ENCODE peak calls at places on chromosomes 16 and 17, in eight cellular contexts. B is stimulated activated CD4-positive, alpha-beta T cell treated with anti-CD3 and anti-CD28 coated beads, Interleukin-12 subunit alpha, Interleukin-12 subunit beta, amount 100 ng/mL, for 4 hours; O is stomach; N is activated T-cell treated with anti-CD3 and anti-CD28 coated beads, Interleukin-2, amount 50 U/mL, for 72 hours; Y is activated CD8-positive, alpha-beta memory T cell treated with anti-CD3 and anti-CD28 coated beads, Interleukin-2, amount 10 ng/mL, durations not matched to agents 7 days and 5 days; U is GM12892; Q is ELR; J is HAP-1. H is an unnamed sample.

GRCh38 chr17:62781356-62781755 is 26.8 kb downstream of the MARCHF10 start:
- DNase-seq in B (no peak), O (no peak), N (no peak), Y (no peak), U (no peak), Q (no peak), J (no peak), H (no peak)

GRCh38 chr17:31425646-31426045 is 34.2 kb downstream of the RAB11FIP4 start:
- DNase-seq in B (no peak), O (no peak), N (no peak), Y (peak), U (no peak), Q (no peak), J (no peak), H (no peak)

GRCh38 chr17:60421273-60422161 is 772 bp upstream of the CHCT1 start:
- DNase-seq in B (peak), O (peak), N (peak), Y (peak), U (peak), Q (peak), J (peak), H (peak)

GRCh38 chr16:57091200-57091989 is 988 bp upstream of the CPNE2 start:
- DNase-seq in B (no peak), O (peak), N (no peak), Y (no peak), U (no peak), Q (peak), J (no peak), H (peak)

GRCh38 chr17:522912-523311 is 170.3 kb upstream of the RPH3AL start:
- DNase-seq in B (no peak), O (no peak), N (no peak), Y (no peak), U (no peak), Q (no peak), J (no peak), H (no peak)

GRCh38 chr17:32588982-32589381 is 102.2 kb downstream of the CDK5R1 start:
- DNase-seq in B (no peak), O (no peak), N (no peak), Y (no peak), U (no peak), Q (peak), J (no peak), H (no peak)

GRCh38 chr17:37813753-37814152 is 68.9 kb upstream of the HNF1B start:
- DNase-seq in B (no peak), O (no peak), N (no peak), Y (no peak), U (no peak), Q (peak), J (no peak), H (no peak)

GRCh38 chr16:35180970-35181369 is 1721.6 kb downstream of the TP53TG3F start:
- DNase-seq in B (no peak), O (no peak), N (no peak), Y (no peak), U (no peak), Q (no peak), J (no peak), H (no peak)

GRCh38 chr17:76039121-76039520 is 12.0 kb upstream of the EVPL start:
- DNase-seq in B (no peak), O (no peak), N (no peak), Y (no peak), U (no peak), Q (no peak), J (no peak), H (no peak)

GRCh38 chr17:83080641-83081560 is 1.5 kb downstream of the METRNL start:
- DNase-seq in B (peak), O (peak), N (peak), Y (peak), U (peak), Q (peak), J (no peak), H (peak)

GRCh38 chr17:15910791-15911190 is 34.1 kb upstream of the ADORA2B start:
- DNase-seq in B (no peak), O (no peak), N (no peak), Y (peak), U (no peak), Q (no peak), J (no peak), H (no peak)

GRCh38 chr16:86662195-86662594 is 83.8 kb downstream of the FOXL1 start:
- DNase-seq in B (no peak), O (no peak), N (no peak), Y (no peak), U (no peak), Q (no peak), J (no peak), H (no peak)

GRCh38 chr17:40310882-40311391 is 2.0 kb downstream of the RARA start:
- DNase-seq in B (no peak), O (no peak), N (no peak), Y (no peak), U (no peak), Q (no peak), J (no peak), H (no peak)

GRCh38 chr17:76407509-76407908 is 23.1 kb downstream of the SPHK1 start:
- DNase-seq in B (no peak), O (no peak), N (no peak), Y (no peak), U (no peak), Q (no peak), J (no peak), H (no peak)

GRCh38 chr16:83002351-83003334 is 375.9 kb downstream of the CDH13 start:
- DNase-seq in B (no peak), O (no peak), N (no peak), Y (no peak), U (no peak), Q (peak), J (no peak), H (no peak)

GRCh38 chr17:39001703-39002637 is 34.8 kb upstream of the FBXO47 start:
- DNase-seq in B (no peak), O (peak), N (no peak), Y (no peak), U (no peak), Q (peak), J (no peak), H (peak)

H was measured in uterus.